ENCODE peak calls at places on chromosome X, in four cellular contexts. N is GM12878, O is fibroblast of lung, C is astrocyte. B is an unnamed sample.

GRCh38 chrX:105999294-105999693 is 39.2 kb downstream of the SERPINA7 start:
- DNase-seq in C (no peak), N (no peak), O (no peak), B (no peak)

GRCh38 chrX:154890990-154891639 is 5.0 kb downstream of the F8A1 start:
- DNase-seq in N (no peak), C (no peak), O (no peak), B (peak; percentile 53)

GRCh38 chrX:41010188-41010846 is 74.9 kb upstream of the USP9X start:
- DNase-seq in O (peak; percentile 90), N (no peak), C (peak; percentile 89), B (peak; percentile 75)

GRCh38 chrX:51779306-51779705 is 36.1 kb downstream of the GSPT2 start:
- DNase-seq in N (no peak), C (no peak), O (no peak), B (no peak)

GRCh38 chrX:110396777-110397176 is 38.1 kb downstream of the RTL9 start:
- DNase-seq in N (no peak), O (no peak), C (no peak), B (no peak)

GRCh38 chrX:7147431-7147977 is at the start of gene STS:
- DNase-seq in N (no peak), O (peak; percentile 28), C (peak; percentile 10), B (peak; percentile 52)

GRCh38 chrX:32871636-32872035 is 339.7 kb downstream of the DMD start:
- DNase-seq in N (no peak), C (no peak), O (no peak), B (no peak)

GRCh38 chrX:15877380-15877779 is 22.8 kb upstream of the AP1S2 start:
- DNase-seq in C (peak; percentile 65), N (no peak), O (peak; percentile 76), B (no peak)

GRCh38 chrX:111170017-111170416 is 74.0 kb downstream of the PAK3 start:
- DNase-seq in N (no peak), O (peak; percentile 19), C (peak; percentile 3), B (no peak)

GRCh38 chrX:24694825-24695224 is 1.1 kb downstream of the POLA1 start:
- DNase-seq in C (no peak), N (no peak), O (no peak), B (no peak)

GRCh38 chrX:24693453-24694202 is at the start of gene POLA1:
- DNase-seq in O (peak; percentile 93), N (peak; percentile 55), C (peak; percentile 90), B (peak; percentile 96)

GRCh38 chrX:24692305-24692704 is 1.4 kb upstream of the POLA1 start:
- DNase-seq in C (no peak), O (no peak), N (no peak), B (no peak)

DNA sequence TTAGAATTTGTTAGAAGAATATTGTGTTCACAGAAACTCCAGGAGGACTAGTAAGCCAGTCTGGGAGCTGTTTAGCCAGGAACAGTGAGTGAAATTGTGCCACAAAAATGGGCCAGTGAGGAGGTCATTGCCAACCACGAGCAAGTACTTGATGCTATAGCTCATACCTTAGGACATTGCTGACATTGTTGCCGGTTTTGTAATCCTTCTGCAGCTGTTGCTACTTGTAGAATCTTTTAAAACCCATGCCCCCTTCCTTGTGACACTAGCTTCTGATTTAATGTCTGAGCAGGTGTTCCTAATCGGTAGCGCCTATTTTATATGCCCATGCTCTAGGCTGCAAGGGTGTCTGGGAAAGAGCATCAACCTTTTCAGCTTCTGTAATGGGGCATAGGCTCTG is 2.5 kb downstream of the POLA1 start:
- DNase-seq in C (no peak), O (peak; percentile 7), N (no peak), B (no peak)
- H3K4me3 ChIP-seq in C (no peak overlapping the region), O (no peak overlapping the region), N (peak overlapping the region; percentile 1), B (no peak overlapping the region)

GRCh38 chrX:119694601-119695534 is 1.9 kb upstream of the SEPTIN6 start:
- DNase-seq in N (no peak), C (no peak), O (no peak), B (peak; percentile 20)

GRCh38 chrX:119693032-119693995 is at the start of gene SEPTIN6:
- DNase-seq in C (peak; percentile 60), N (no peak), O (peak; percentile 72), B (peak; percentile 89)

GRCh38 chrX:119696251-119696890 is 3.4 kb upstream of the SEPTIN6 start:
- DNase-seq in O (no peak), N (no peak), C (no peak), B (no peak)

GRCh38 chrX:119693996-119694451 is 1.1 kb upstream of the SEPTIN6 start:
- DNase-seq in O (no peak), C (no peak), N (no peak), B (no peak)

GRCh38 chrX:119695535-119696050 is 2.6 kb upstream of the SEPTIN6 start:
- DNase-seq in C (no peak), O (no peak), N (no peak), B (no peak)
- H3K4me1 ChIP-seq in C (no peaks in the 10 kb centered on the region), O (no peaks in the 10 kb centered on the region), N (peaks cover 20% of the 10 kb centered on the region), B (no peaks in the 10 kb centered on the region)

GRCh38 chrX:39971760-39972159 is 126.0 kb downstream of the BCOR start:
- DNase-seq in N (no peak), C (no peak), O (no peak), B (no peak)

GRCh38 chrX:39972340-39972739 is 125.4 kb downstream of the BCOR start:
- DNase-seq in C (peak; percentile 77), O (peak; percentile 80), N (no peak), B (no peak)

GRCh38 chrX:39967348-39967747 is 130.4 kb downstream of the BCOR start:
- DNase-seq in O (no peak), C (no peak), N (no peak), B (no peak)

GRCh38 chrX:39969099-39969825 is 128.5 kb downstream of the BCOR start:
- DNase-seq in O (no peak), C (no peak), N (no peak), B (peak; percentile 56)

GRCh38 chrX:39969826-39970569 is 127.8 kb downstream of the BCOR start:
- DNase-seq in N (no peak), C (no peak), O (no peak), B (peak; percentile 25)
- H3K4me3 ChIP-seq in N (no peak overlapping the region), C (no peak overlapping the region), O (no peak overlapping the region), B (no peak overlapping the region)

GRCh38 chrX:65705439-65705838 is 38.0 kb downstream of the MSN start:
- DNase-seq in C (no peak), N (no peak), O (no peak), B (no peak)

GRCh38 chrX:65706041-65706828 is 38.8 kb downstream of the MSN start:
- DNase-seq in O (peak; percentile 81), C (peak; percentile 72), N (no peak), B (peak; percentile 17)

GRCh38 chrX:65712005-65712861 is 44.8 kb downstream of the MSN start:
- DNase-seq in C (no peak), N (no peak), O (no peak), B (no peak)

GRCh38 chrX:65702956-65703355 is 35.5 kb downstream of the MSN start:
- DNase-seq in N (no peak), O (no peak), C (no peak), B (no peak)

DNA sequence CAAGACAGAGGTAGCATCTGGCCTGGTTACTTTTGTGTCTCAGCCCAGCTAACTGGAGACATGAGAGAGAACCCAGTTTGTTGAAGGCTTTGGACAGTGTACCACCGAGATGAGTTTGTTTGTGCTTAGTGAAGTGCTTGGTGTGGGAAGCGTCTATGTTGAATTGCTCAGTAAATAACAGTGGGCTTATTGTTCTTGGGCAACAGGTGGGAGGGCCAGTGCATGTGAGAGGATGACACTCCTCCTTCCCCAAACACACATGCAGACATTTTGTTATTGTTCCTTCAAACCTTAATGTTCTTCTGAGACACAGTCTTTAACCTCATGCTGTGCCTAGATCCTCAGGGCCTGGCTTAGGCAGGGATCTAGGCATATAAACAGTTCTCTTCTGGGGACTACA is 39.7 kb downstream of the MSN start:
- DNase-seq in C (no peak), O (no peak), N (no peak), B (no peak)
- H3K4me1 ChIP-seq in C (peaks cover 36% of the 10 kb centered on the region), O (peaks cover 20% of the 10 kb centered on the region), N (peaks cover 30% of the 10 kb centered on the region), B (peaks cover 32% of the 10 kb centered on the region)

GRCh38 chrX:34521563-34521962 is 135.5 kb downstream of the TMEM47 start:
- DNase-seq in C (no peak), O (no peak), N (no peak), B (peak; percentile 61)
- H3K4me3 ChIP-seq in C (no peak overlapping the region), O (no peak overlapping the region), N (no peak overlapping the region), B (no peak overlapping the region)